ENCODE peak calls at places on chromosomes 11 and 22, in four cellular contexts. N, Y, I and D are unnamed samples.
A peak's percentile ranks its signal among the peaks of the same experiment; 100 is the strongest.

GRCh38 chr22:36701941-36702640 is 1.5 kb downstream of the CACNG2 start:
- DNase-seq in I (no peak), N (no peak), Y (no peak), D (no peak)

GRCh38 chr22:19223617-19224016 is 45.1 kb upstream of the SLC25A1 start:
- DNase-seq in Y (no peak), I (no peak), N (no peak), D (no peak)

GRCh38 chr11:128900468-128900867 is 9.3 kb downstream of the KCNJ5 start:
- DNase-seq in N (no peak), I (no peak), Y (no peak), D (no peak)

GRCh38 chr11:114501901-114502300 is 57.8 kb downstream of the NXPE1 start:
- DNase-seq in N (no peak), I (no peak), Y (no peak), D (no peak)

GRCh38 chr11:124745835-124746620 is 6.0 kb downstream of the VSIG2 start:
- DNase-seq in I (no peak), N (peak; percentile 56), Y (no peak), D (peak; percentile 24)

GRCh38 chr11:126929186-126930085 is 71.1 kb downstream of the KIRREL3 start:
- DNase-seq in N (no peak), Y (no peak), I (no peak), D (no peak)

GRCh38 chr22:20553947-20554741 is 46.7 kb downstream of the MED15 start:
- DNase-seq in I (no peak), N (no peak), Y (no peak), D (no peak)

GRCh38 chr22:25420925-25421904 is 143.3 kb upstream of the GRK3 start:
- DNase-seq in Y (no peak), N (no peak), I (no peak), D (no peak)

GRCh38 chr22:39546889-39547586 is 14.5 kb upstream of the RPS19BP1 start:
- DNase-seq in Y (no peak), N (no peak), I (no peak), D (no peak)

GRCh38 chr11:118398797-118399564 is 2.4 kb upstream of the ATP5MG start:
- DNase-seq in N (no peak), I (no peak), Y (no peak), D (no peak)

GRCh38 chr11:102061276-102061675 is 14.0 kb downstream of the CFAP300 start:
- DNase-seq in Y (no peak), I (no peak), N (no peak), D (no peak)

GRCh38 chr22:28837640-28838039 is 37.3 kb upstream of the XBP1 start:
- DNase-seq in N (no peak), Y (no peak), I (no peak), D (no peak)

GRCh38 chr22:19522190-19522880 is 1.9 kb downstream of the CLDN5 start:
- DNase-seq in Y (no peak), N (no peak), I (no peak), D (no peak)

GRCh38 chr11:58905716-58906547 is 33.4 kb upstream of the GLYATL1 start:
- DNase-seq in Y (peak; percentile 17), I (no peak), N (no peak), D (no peak)

GRCh38 chr22:48981671-48982070 is 846.0 kb downstream of the BRD1 start:
- DNase-seq in N (no peak), I (no peak), Y (no peak), D (no peak)

GRCh38 chr11:126134461-126135155 is 71.9 kb upstream of the CDON start:
- DNase-seq in N (no peak), Y (no peak), I (no peak), D (no peak)

GRCh38 chr11:128260398-128260797 is 327.0 kb downstream of the ETS1 start:
- DNase-seq in Y (no peak), I (no peak), N (no peak), D (no peak)

GRCh38 chr11:58907780-58908179 is 31.5 kb upstream of the GLYATL1 start:
- DNase-seq in I (no peak), N (no peak), Y (no peak), D (no peak)

GRCh38 chr22:49046546-49047305 is 780.9 kb downstream of the BRD1 start:
- DNase-seq in N (peak; percentile 67), Y (peak; percentile 69), I (no peak), D (peak; percentile 20)

GRCh38 chr22:37953437-37954179 is at the start of the genes C22orf23 and POLR2F:
- DNase-seq in N (peak; percentile 98), Y (peak; percentile 95), I (peak; percentile 88), D (peak; percentile 95)

GRCh38 chr22:36411589-36412258 is 24.0 kb upstream of the MYH9 start:
- DNase-seq in Y (no peak), N (no peak), I (no peak), D (peak; percentile 32)

GRCh38 chr11:85787809-85788805 is 22.8 kb downstream of the SYTL2 start:
- DNase-seq in I (no peak), Y (no peak), N (no peak), D (no peak)

GRCh38 chr11:1230456-1231395 is 7.9 kb downstream of the MUC5B start:
- DNase-seq in Y (peak; percentile 25), I (no peak), N (no peak), D (no peak)

GRCh38 chr11:35289821-35290220 is 129.5 kb downstream of the SLC1A2 start:
- DNase-seq in N (no peak), Y (no peak), I (no peak), D (no peak)

GRCh38 chr22:43345356-43345755 is 2.2 kb upstream of the SCUBE1 start:
- DNase-seq in I (no peak), N (no peak), Y (no peak), D (no peak)

GRCh38 chr22:43343262-43343988 is at the start of gene SCUBE1:
- DNase-seq in N (peak; percentile 81), I (no peak), Y (peak; percentile 87), D (peak; percentile 43)

GRCh38 chr22:43345761-43346261 is 2.6 kb upstream of the SCUBE1 start:
- DNase-seq in Y (peak; percentile 30), N (peak; percentile 45), I (no peak), D (peak; percentile 76)

GRCh38 chr22:43349636-43350035 is 6.5 kb upstream of the SCUBE1 start:
- DNase-seq in I (no peak), Y (no peak), N (no peak), D (no peak)

DNA sequence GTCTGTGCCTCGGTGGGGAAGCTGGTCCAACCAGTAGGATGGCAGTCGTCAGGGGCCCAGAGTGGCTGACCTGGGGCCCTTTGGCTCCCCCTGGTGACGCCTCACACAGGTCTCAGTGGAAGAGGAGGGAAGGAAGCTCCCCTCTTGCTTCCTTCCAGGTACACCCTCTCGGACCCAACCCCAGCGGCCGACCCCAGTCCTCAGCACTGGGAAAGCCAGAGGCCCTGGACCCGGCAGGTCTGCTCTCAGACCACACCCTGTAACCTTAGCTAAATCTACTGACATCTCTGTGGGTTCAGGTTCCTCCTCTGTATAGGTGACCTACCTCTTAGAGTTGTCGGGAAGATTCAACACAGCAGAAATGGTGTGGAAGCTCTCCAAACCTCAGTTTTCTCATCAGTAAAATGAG is 3.4 kb upstream of the SCUBE1 start:
- DNase-seq in Y (peak; percentile 62), I (no peak), N (peak; percentile 69), D (peak; percentile 66)
- TF ChIP-seq SPI1 in Y (no peak), I (no peak), N (no peak), D (no peak)

DNA sequence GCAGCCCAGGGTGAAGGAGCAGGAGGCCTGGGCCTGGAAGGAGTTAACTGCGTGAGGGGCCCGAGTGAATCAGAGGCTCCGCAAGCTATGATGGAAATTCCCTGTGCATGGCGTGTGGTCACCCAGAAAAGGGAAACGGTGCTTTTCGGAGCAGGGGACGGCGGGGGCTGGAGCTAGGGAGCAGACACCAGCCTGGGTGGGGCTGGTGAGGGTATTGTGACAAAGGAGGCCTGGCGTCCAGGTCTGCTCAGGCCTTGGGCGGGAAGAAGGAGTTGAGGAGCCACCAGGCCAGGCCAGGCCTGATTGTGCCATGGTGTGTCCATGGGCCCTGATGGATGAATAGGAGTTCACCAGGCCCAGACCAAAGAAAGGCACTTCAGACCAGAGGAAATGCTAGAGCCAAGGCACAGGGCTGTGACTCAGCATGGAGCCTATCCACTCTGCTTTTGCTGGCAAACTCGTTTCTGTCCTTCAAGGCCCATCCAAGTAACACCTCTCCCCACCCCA is 12.8 kb upstream of the SPI1 start:
- DNase-seq in I (no peak), Y (no peak), N (no peak), D (peak; percentile 90)
- TF ChIP-seq SPI1 in I (peak; percentile 89), Y (no peak), N (peak; percentile 3), D (peak; percentile 82)

GRCh38 chr11:134524201-134524600 is 112.2 kb upstream of the B3GAT1 start:
- DNase-seq in Y (no peak), I (no peak), N (no peak), D (no peak)

GRCh38 chr11:134524876-134525845 is 113.1 kb upstream of the B3GAT1 start:
- DNase-seq in I (no peak), Y (no peak), N (no peak), D (no peak)

GRCh38 chr11:134521452-134522289 is 109.6 kb upstream of the B3GAT1 start:
- DNase-seq in I (no peak), N (no peak), Y (no peak), D (no peak)

GRCh38 chr11:134521001-134521400 is 109.0 kb upstream of the B3GAT1 start:
- DNase-seq in I (no peak), N (no peak), Y (no peak), D (no peak)

DNA sequence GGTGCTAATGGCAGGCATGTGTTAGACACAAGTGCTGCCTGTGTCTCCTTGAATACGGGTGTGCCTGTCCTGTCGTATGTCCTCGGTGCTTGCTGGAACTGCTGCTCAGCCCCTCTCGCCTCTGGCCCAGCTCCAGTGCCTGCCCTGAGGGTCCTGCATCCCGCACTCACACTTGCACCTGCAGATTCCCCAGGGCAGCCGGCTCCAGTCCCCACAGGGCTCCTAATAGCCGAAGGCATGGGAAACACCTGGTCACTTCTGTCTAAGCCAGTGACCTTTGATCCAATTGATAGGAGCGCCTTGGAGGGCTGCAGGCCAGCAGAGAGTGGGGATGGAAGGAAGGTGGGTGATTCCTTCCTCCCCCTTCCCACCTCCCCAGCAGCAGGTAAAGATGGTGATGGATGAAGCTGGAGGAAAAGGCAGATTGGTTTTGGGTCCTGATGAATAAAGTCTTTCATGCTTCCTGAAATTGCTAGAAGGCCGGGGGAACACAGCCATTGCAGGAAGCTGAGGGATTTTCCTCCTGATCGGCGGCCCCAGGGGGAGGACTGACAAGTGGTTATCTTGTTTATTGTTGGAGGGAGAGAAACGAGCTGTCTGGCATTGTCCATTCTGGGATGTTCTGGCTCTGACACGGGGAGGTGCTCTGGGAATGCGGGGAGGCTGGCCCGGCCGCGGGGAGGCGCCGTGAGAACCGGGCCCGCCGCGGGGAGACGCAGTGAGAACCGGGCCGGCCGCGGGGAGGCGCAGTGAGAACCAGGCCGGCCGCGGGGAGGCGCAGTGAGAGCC is 110.9 kb upstream of the B3GAT1 start:
- DNase-seq in Y (no peak), I (no peak), N (no peak), D (no peak)
- TF ChIP-seq SPI1 in Y (no peak), I (no peak), N (no peak), D (no peak)

DNA sequence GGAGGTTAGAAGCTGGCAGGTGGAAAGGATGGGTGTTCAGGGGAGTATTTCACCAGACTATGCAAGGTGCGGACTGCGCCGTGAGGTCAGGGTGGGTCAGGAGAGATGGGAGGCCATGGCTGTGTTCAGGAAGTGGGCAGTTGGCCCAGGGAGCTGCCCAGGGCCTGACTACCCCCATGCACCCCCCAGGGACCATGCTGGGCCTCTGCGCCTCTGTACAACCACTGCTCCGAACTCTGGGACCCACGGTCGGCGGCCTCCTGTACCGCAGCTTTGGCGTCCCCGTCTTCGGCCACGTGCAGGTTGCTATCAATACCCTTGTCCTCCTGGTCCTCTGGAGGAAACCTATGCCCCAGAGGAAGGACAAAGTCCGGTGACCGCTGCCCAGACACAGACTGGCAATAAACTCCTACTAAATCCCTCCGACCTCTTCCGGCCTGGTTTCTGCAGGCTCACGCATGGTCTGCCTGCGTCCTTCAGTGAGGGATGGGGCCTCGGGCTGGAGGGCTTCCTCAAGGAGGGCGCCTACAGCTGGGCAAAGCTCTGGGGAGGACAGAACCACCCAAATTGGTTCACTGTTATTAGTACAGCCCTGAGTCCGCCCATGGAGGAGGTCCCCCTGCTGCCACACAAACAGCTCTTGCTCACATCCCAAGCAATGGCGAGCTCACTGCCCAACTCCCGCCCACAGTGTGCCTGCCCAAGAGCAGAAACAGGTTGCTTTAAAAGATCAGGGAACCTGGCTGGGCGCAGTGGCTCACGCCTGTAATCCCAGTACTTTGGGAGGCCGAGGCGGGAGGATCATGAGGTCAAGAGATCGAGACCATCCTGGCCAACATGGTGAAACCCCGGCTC is 4.2 kb downstream of the PHLDA2 start:
- DNase-seq in N (no peak), I (no peak), Y (no peak), D (no peak)
- TF ChIP-seq SPI1 in N (no peak), I (no peak), Y (no peak), D (no peak)